ENCODE peak calls at places on chromosome 7, in nine cellular contexts. M is HL-60, U is H1, Z is GM23338, J is HepG2, I is breast epithelium, K is esophagus muscularis mucosa, G is stomach, N is HCT116. S is an unnamed sample.
A peak's percentile ranks its signal among the peaks of the same experiment; 100 is the strongest.

GRCh38 chr7:148747274-148747673 is 48.6 kb downstream of the CUL1 start:
- DNase-seq in M (no peak), U (peak; percentile 68), Z (peak; percentile 98), J (peak; percentile 32), I (no peak), K (no peak), G (no peak), N (no peak), S (no peak)

GRCh38 chr7:128084896-128085608 is 53.8 kb upstream of the LRRC4 start:
- DNase-seq in M (no peak), U (no peak), Z (no peak), J (no peak), I (no peak), K (no peak), G (no peak), N (no peak), S (no peak)

GRCh38 chr7:37853468-37853867 is 5.1 kb downstream of the NME8 start:
- DNase-seq in M (peak; percentile 35), U (no peak), Z (peak; percentile 18), J (peak; percentile 12), I (no peak), K (no peak), G (no peak), N (peak; percentile 13), S (no peak)

GRCh38 chr7:90455163-90456030 is 14.0 kb upstream of the PTTG1IP2 start:
- DNase-seq in M (peak; percentile 14), U (no peak), Z (peak; percentile 68), J (peak; percentile 10), I (no peak), K (no peak), G (no peak), N (peak; percentile 28), S (no peak)

GRCh38 chr7:70042533-70042932 is 444.3 kb downstream of the AUTS2 start:
- DNase-seq in M (no peak), U (no peak), Z (no peak), J (no peak), I (no peak), K (no peak), G (no peak), N (no peak), S (no peak)

GRCh38 chr7:137331378-137331777 is 12.2 kb downstream of the PTN start:
- DNase-seq in M (no peak), U (no peak), Z (no peak), J (no peak), I (no peak), K (no peak), G (no peak), N (no peak), S (no peak)

GRCh38 chr7:41103331-41103730 is 599.6 kb downstream of the INHBA start:
- DNase-seq in M (no peak), U (no peak), Z (peak; percentile 31), J (no peak), I (no peak), K (no peak), G (no peak), N (no peak), S (no peak)

GRCh38 chr7:104627516-104627915 is 299.1 kb downstream of the LHFPL3 start:
- DNase-seq in M (no peak), U (peak; percentile 58), Z (peak; percentile 78), J (no peak), I (no peak), K (no peak), G (no peak), N (no peak), S (no peak)

GRCh38 chr7:32256811-32257210 is 186.6 kb upstream of the PDE1C start:
- DNase-seq in M (no peak), U (no peak), Z (no peak), J (no peak), I (no peak), K (no peak), G (no peak), N (no peak), S (no peak)

GRCh38 chr7:33854178-33854577 is 51.2 kb upstream of the BMPER start:
- DNase-seq in M (no peak), U (no peak), Z (no peak), J (no peak), I (no peak), K (peak; percentile 66), G (no peak), N (no peak), S (no peak)

GRCh38 chr7:152074673-152075072 is 49.2 kb downstream of the GALNT11 start:
- DNase-seq in M (no peak), U (no peak), Z (peak; percentile 56), J (peak; percentile 13), I (no peak), K (no peak), G (no peak), N (no peak), S (no peak)

GRCh38 chr7:18212788-18213187 is 185.1 kb upstream of the PRPS1L1 start:
- DNase-seq in M (no peak), U (no peak), Z (no peak), J (no peak), I (no peak), K (no peak), G (no peak), N (no peak), S (no peak)

GRCh38 chr7:143884978-143885559 is 16.9 kb downstream of the TCAF1 start:
- DNase-seq in M (no peak), U (peak; percentile 88), Z (peak; percentile 92), J (no peak), I (no peak), K (peak; percentile 91), G (no peak), N (no peak), S (no peak)

GRCh38 chr7:143884276-143884977 is 17.5 kb downstream of the TCAF1 start:
- DNase-seq in M (no peak), U (no peak), Z (no peak), J (no peak), I (no peak), K (no peak), G (no peak), N (no peak), S (no peak)

GRCh38 chr7:143882020-143882610 is 19.9 kb downstream of the TCAF1 start:
- DNase-seq in M (no peak), U (peak; percentile 66), Z (peak; percentile 74), J (peak; percentile 87), I (no peak), K (peak; percentile 91), G (no peak), N (no peak), S (no peak)

GRCh38 chr7:143885951-143886350 is 16.0 kb downstream of the TCAF1 start:
- DNase-seq in M (no peak), U (no peak), Z (no peak), J (no peak), I (no peak), K (no peak), G (no peak), N (no peak), S (no peak)

DNA sequence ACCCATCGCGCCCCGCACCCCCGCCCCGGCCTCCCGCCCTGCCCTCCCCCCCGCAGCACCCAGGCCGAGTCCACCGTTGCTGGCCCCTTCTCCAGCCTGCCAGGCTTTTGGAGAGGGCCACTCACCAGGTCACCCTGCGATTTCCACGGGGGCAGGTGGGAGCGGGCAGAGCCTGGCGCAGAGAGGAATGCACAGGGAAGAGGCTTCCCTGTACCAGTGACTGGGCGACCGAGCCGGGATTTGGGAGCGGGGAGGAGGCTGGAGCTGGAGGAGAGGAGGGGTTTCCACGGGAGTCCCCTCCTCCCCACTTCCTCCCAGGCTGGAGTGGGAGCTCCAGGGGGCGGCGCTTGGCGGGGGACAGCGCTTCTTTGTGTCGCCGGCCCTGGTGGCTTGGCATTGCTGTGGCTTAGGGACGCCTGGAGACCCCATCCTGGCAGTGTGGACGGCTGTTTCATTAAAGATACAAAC is 19.3 kb downstream of the TCAF1 start:
- DNase-seq in M (no peak), U (no peak), Z (peak; percentile 49), J (peak; percentile 79), I (no peak), K (peak; percentile 91), G (peak; percentile 39), N (no peak), S (no peak)
- TF ChIP-seq POLR2AphosphoS5 in M (no peak), U (no peak), Z (no peak), J (peak; percentile 70), I (peak; percentile 25), K (peak; percentile 56), G (no peak), N (no peak), S (no peak)

GRCh38 chr7:23474098-23474828 is 4.0 kb upstream of the IGF2BP3 start:
- DNase-seq in M (peak; percentile 99), U (peak; percentile 95), Z (peak; percentile 99), J (peak; percentile 96), I (no peak), K (peak; percentile 91), G (peak; percentile 60), N (peak; percentile 90), S (no peak)

GRCh38 chr7:23472556-23472955 is 2.3 kb upstream of the IGF2BP3 start:
- DNase-seq in M (no peak), U (no peak), Z (no peak), J (no peak), I (no peak), K (no peak), G (no peak), N (no peak), S (no peak)

GRCh38 chr7:23474829-23475578 is 4.7 kb upstream of the IGF2BP3 start:
- DNase-seq in M (no peak), U (no peak), Z (no peak), J (no peak), I (no peak), K (no peak), G (no peak), N (no peak), S (no peak)

GRCh38 chr7:23472974-23473847 is 2.9 kb upstream of the IGF2BP3 start:
- DNase-seq in M (peak; percentile 15), U (peak; percentile 52), Z (no peak), J (peak; percentile 32), I (no peak), K (peak; percentile 53), G (no peak), N (no peak), S (no peak)

GRCh38 chr7:23473848-23474097 is 3.5 kb upstream of the IGF2BP3 start:
- DNase-seq in M (no peak), U (no peak), Z (peak; percentile 65), J (peak; percentile 23), I (no peak), K (peak; percentile 50), G (no peak), N (no peak), S (no peak)
- H3K27me3 ChIP-seq in M (no peaks in the 10 kb centered on the region), U (no peaks in the 10 kb centered on the region), Z (no peaks in the 10 kb centered on the region), J (no peaks in the 10 kb centered on the region), I (peaks cover 100% of the 10 kb centered on the region), K (peaks cover 92% of the 10 kb centered on the region), G (peaks cover 100% of the 10 kb centered on the region), N (peaks cover 37% of the 10 kb centered on the region), S (no peaks in the 10 kb centered on the region)

GRCh38 chr7:66844552-66845381 is 76.3 kb upstream of the TMEM248 start:
- DNase-seq in M (peak; percentile 98), U (peak; percentile 100), Z (peak; percentile 97), J (peak; percentile 93), I (peak; percentile 98), K (peak; percentile 99), G (peak; percentile 99), N (peak; percentile 95), S (peak; percentile 95)
- TF ChIP-seq CTCF in M (no peak), U (no peak), Z (no peak), J (peak; percentile 41), I (peak; percentile 68), K (no peak), G (no peak), N (no peak), S (no peak)

DNA sequence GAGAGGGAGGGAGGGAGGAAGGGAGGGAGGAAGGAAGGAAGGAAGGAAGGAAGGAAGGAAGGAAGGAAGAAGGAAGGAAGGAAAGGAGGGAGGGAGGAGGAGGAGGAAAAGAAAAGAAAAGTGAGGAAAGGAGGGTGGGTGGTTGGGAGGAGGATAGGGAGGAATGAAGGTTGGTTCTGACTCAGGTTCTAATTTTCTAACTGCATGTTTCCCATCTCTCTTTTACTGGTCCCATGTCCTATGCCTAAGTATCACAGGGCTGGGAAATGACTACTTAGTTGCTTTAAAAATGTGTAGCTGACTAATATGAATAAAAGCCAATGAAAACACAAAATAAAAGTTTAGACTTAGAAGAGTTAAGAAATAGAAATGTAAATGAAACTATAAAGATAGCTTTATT is 890.9 kb upstream of the POT1 start:
- DNase-seq in M (no peak), U (no peak), Z (no peak), J (no peak), I (no peak), K (no peak), G (no peak), N (no peak), S (no peak)
- TF ChIP-seq POLR2AphosphoS5 in M (no peak), U (no peak), Z (no peak), J (no peak), I (no peak), K (no peak), G (no peak), N (no peak), S (no peak)